ENCODE peak calls at places on chromosomes 13 and 19, in five cellular contexts. One of them, this sample, is unnamed.

GRCh38 chr19:51137812-51138425 is 4.2 kb upstream of the SIGLEC7 start:
- DNase-seq in fibroblast of lung: no peak
- DNase-seq in stimulated activated CD4-positive, alpha-beta T cell treated with anti-CD3 and anti-CD28 coated beads, Interleukin-2, amount 100 ng/mL, for 48 hours: no peak
- DNase-seq in ascending aorta: peak; percentile 40
- DNase-seq in stimulated activated CD8-positive, alpha-beta memory T cell treated with anti-CD3 and anti-CD28 coated beads, Interleukin-15, amount 100 ng/mL, for 4 hours: no peak
- DNase-seq in this sample: no peak

GRCh38 chr19:10760268-10760944 is 42.5 kb downstream of the DNM2 start:
- DNase-seq in fibroblast of lung: no peak
- DNase-seq in stimulated activated CD4-positive, alpha-beta T cell treated with anti-CD3 and anti-CD28 coated beads, Interleukin-2, amount 100 ng/mL, for 48 hours: peak; percentile 15
- DNase-seq in ascending aorta: no peak
- DNase-seq in stimulated activated CD8-positive, alpha-beta memory T cell treated with anti-CD3 and anti-CD28 coated beads, Interleukin-15, amount 100 ng/mL, for 4 hours: no peak
- DNase-seq in this sample: peak; percentile 65

GRCh38 chr19:13622727-13623126 is 116.4 kb upstream of the CACNA1A start:
- DNase-seq in fibroblast of lung: no peak
- DNase-seq in stimulated activated CD4-positive, alpha-beta T cell treated with anti-CD3 and anti-CD28 coated beads, Interleukin-2, amount 100 ng/mL, for 48 hours: no peak
- DNase-seq in ascending aorta: no peak
- DNase-seq in stimulated activated CD8-positive, alpha-beta memory T cell treated with anti-CD3 and anti-CD28 coated beads, Interleukin-15, amount 100 ng/mL, for 4 hours: no peak
- DNase-seq in this sample: no peak

GRCh38 chr19:53389591-53390377 is 5.2 kb upstream of the ZNF765 start:
- DNase-seq in fibroblast of lung: no peak
- DNase-seq in stimulated activated CD4-positive, alpha-beta T cell treated with anti-CD3 and anti-CD28 coated beads, Interleukin-2, amount 100 ng/mL, for 48 hours: no peak
- DNase-seq in ascending aorta: no peak
- DNase-seq in stimulated activated CD8-positive, alpha-beta memory T cell treated with anti-CD3 and anti-CD28 coated beads, Interleukin-15, amount 100 ng/mL, for 4 hours: no peak
- DNase-seq in this sample: no peak

GRCh38 chr19:38640368-38640767 is 7.1 kb upstream of the ACTN4 start:
- DNase-seq in fibroblast of lung: no peak
- DNase-seq in stimulated activated CD4-positive, alpha-beta T cell treated with anti-CD3 and anti-CD28 coated beads, Interleukin-2, amount 100 ng/mL, for 48 hours: no peak
- DNase-seq in ascending aorta: no peak
- DNase-seq in stimulated activated CD8-positive, alpha-beta memory T cell treated with anti-CD3 and anti-CD28 coated beads, Interleukin-15, amount 100 ng/mL, for 4 hours: no peak
- DNase-seq in this sample: no peak

GRCh38 chr13:43546821-43547220 is 240.0 kb downstream of the ENOX1 start:
- DNase-seq in fibroblast of lung: no peak
- DNase-seq in stimulated activated CD4-positive, alpha-beta T cell treated with anti-CD3 and anti-CD28 coated beads, Interleukin-2, amount 100 ng/mL, for 48 hours: no peak
- DNase-seq in ascending aorta: no peak
- DNase-seq in stimulated activated CD8-positive, alpha-beta memory T cell treated with anti-CD3 and anti-CD28 coated beads, Interleukin-15, amount 100 ng/mL, for 4 hours: no peak
- DNase-seq in this sample: no peak

GRCh38 chr19:38693380-38694223 is 46.2 kb downstream of the ACTN4 start:
- DNase-seq in fibroblast of lung: peak; percentile 59
- DNase-seq in stimulated activated CD4-positive, alpha-beta T cell treated with anti-CD3 and anti-CD28 coated beads, Interleukin-2, amount 100 ng/mL, for 48 hours: no peak
- DNase-seq in ascending aorta: peak; percentile 84
- DNase-seq in stimulated activated CD8-positive, alpha-beta memory T cell treated with anti-CD3 and anti-CD28 coated beads, Interleukin-15, amount 100 ng/mL, for 4 hours: no peak
- DNase-seq in this sample: no peak

GRCh38 chr19:34644991-34645461 is 31.9 kb downstream of the SCGB2B2 start:
- DNase-seq in fibroblast of lung: no peak
- DNase-seq in stimulated activated CD4-positive, alpha-beta T cell treated with anti-CD3 and anti-CD28 coated beads, Interleukin-2, amount 100 ng/mL, for 48 hours: no peak
- DNase-seq in ascending aorta: no peak
- DNase-seq in stimulated activated CD8-positive, alpha-beta memory T cell treated with anti-CD3 and anti-CD28 coated beads, Interleukin-15, amount 100 ng/mL, for 4 hours: no peak
- DNase-seq in this sample: no peak

GRCh38 chr13:106376411-106377112 is 158.9 kb downstream of the EFNB2 start:
- DNase-seq in fibroblast of lung: peak; percentile 92
- DNase-seq in stimulated activated CD4-positive, alpha-beta T cell treated with anti-CD3 and anti-CD28 coated beads, Interleukin-2, amount 100 ng/mL, for 48 hours: no peak
- DNase-seq in ascending aorta: peak; percentile 70
- DNase-seq in stimulated activated CD8-positive, alpha-beta memory T cell treated with anti-CD3 and anti-CD28 coated beads, Interleukin-15, amount 100 ng/mL, for 4 hours: no peak
- DNase-seq in this sample: peak; percentile 18

GRCh38 chr19:2540646-2541454 is 64.9 kb downstream of the GADD45B start:
- DNase-seq in fibroblast of lung: peak; percentile 92
- DNase-seq in stimulated activated CD4-positive, alpha-beta T cell treated with anti-CD3 and anti-CD28 coated beads, Interleukin-2, amount 100 ng/mL, for 48 hours: no peak
- DNase-seq in ascending aorta: peak; percentile 97
- DNase-seq in stimulated activated CD8-positive, alpha-beta memory T cell treated with anti-CD3 and anti-CD28 coated beads, Interleukin-15, amount 100 ng/mL, for 4 hours: no peak
- DNase-seq in this sample: no peak

This sample was measured in activated naive CD4-positive, alpha-beta T cell treated with anti-CD3 and anti-CD28 coated beads for 36 hours.